ENCODE peak calls at places on chromosomes 16 and 17, in six cellular contexts. I, Y, V, C, J and P are unnamed samples.

GRCh38 chr16:65547799-65548446 is 426.1 kb upstream of the CDH11 start:
- DNase-seq in V (no peak), C (peak; percentile 74), Y (peak; percentile 97), I (no peak), J (peak; percentile 98), P (peak; percentile 100)

GRCh38 chr16:81917375-81917774 is 93.9 kb downstream of the SDR42E1 start:
- DNase-seq in I (no peak), V (no peak), C (no peak), Y (no peak), J (no peak), P (no peak)

GRCh38 chr17:76121932-76122383 is 18.4 kb upstream of the EXOC7 start:
- DNase-seq in J (peak; percentile 22), C (no peak), Y (no peak), I (no peak), V (peak; percentile 19), P (no peak)

GRCh38 chr17:29587591-29587990 is 1.9 kb downstream of the GIT1 start:
- DNase-seq in J (no peak), V (no peak), C (no peak), Y (no peak), I (no peak), P (no peak)

GRCh38 chr17:82324566-82325285 is 7.3 kb upstream of the CD7 start:
- DNase-seq in V (no peak), Y (no peak), C (no peak), I (peak; percentile 60), J (no peak), P (no peak)

GRCh38 chr16:77822656-77823055 is 34.3 kb downstream of the VAT1L start:
- DNase-seq in I (no peak), C (no peak), V (no peak), Y (no peak), J (no peak), P (no peak)

GRCh38 chr17:55335625-55336024 is 70.9 kb downstream of the HLF start:
- DNase-seq in I (no peak), J (no peak), Y (no peak), C (no peak), V (no peak), P (no peak)

GRCh38 chr17:59038734-59039133 is 67.9 kb downstream of the TRIM37 start:
- DNase-seq in V (no peak), I (no peak), Y (peak; percentile 89), J (peak; percentile 87), C (no peak), P (peak; percentile 49)

GRCh38 chr17:58377005-58377660 is 25.1 kb upstream of the SUPT4H1 start:
- DNase-seq in V (peak; percentile 80), C (no peak), J (no peak), I (peak; percentile 64), Y (no peak), P (no peak)

GRCh38 chr17:63822537-63822936 is 4.7 kb upstream of the PSMC5 start:
- DNase-seq in J (no peak), V (no peak), Y (no peak), I (no peak), C (no peak), P (no peak)

GRCh38 chr16:75550211-75550662 is 5.8 kb downstream of the TMEM231 start:
- DNase-seq in C (no peak), J (peak; percentile 43), V (peak; percentile 85), Y (peak; percentile 58), I (peak; percentile 72), P (peak; percentile 47)

GRCh38 chr16:31361201-31362110 is 6.5 kb downstream of the ITGAX start:
- DNase-seq in Y (no peak), V (no peak), J (no peak), I (no peak), C (no peak), P (no peak)

GRCh38 chr17:29390856-29391631 is 881 bp downstream of the TAOK1 start:
- DNase-seq in J (peak; percentile 51), V (peak; percentile 37), I (peak; percentile 25), Y (peak; percentile 49), C (no peak), P (no peak)

GRCh38 chr16:67016681-67017450 is 12.1 kb upstream of the CBFB start:
- DNase-seq in V (no peak), C (no peak), Y (no peak), I (no peak), J (no peak), P (no peak)

GRCh38 chr17:77875881-77876509 is 82.5 kb upstream of the TNRC6C start:
- DNase-seq in Y (no peak), V (no peak), J (no peak), I (no peak), C (no peak), P (peak; percentile 36)

GRCh38 chr17:78357177-78357586 is 2.7 kb downstream of the SOCS3 start:
- DNase-seq in C (no peak), I (no peak), Y (peak; percentile 75), J (peak; percentile 88), V (peak; percentile 36), P (peak; percentile 70)

GRCh38 chr16:50473375-50473945 is 74.7 kb upstream of the NKD1 start:
- DNase-seq in C (peak; percentile 9), I (no peak), Y (peak; percentile 27), J (no peak), V (no peak), P (peak; percentile 6)

GRCh38 chr17:58303981-58304734 is 23.4 kb upstream of the MPO start:
- DNase-seq in J (peak; percentile 52), V (peak; percentile 48), Y (peak; percentile 44), C (no peak), I (peak; percentile 51), P (no peak)

GRCh38 chr17:7929158-7930029 is at the start of gene KCNAB3:
- DNase-seq in Y (peak; percentile 73), J (peak; percentile 80), V (no peak), C (peak; percentile 39), I (peak; percentile 42), P (peak; percentile 60)
- H3K4me3 ChIP-seq in Y (peak within 1 kb of the TSS; percentile 54), J (peak within 1 kb of the TSS; percentile 45), V (no peak within 1 kb of the TSS), C (peak within 1 kb of the TSS; percentile 50), I (no peak within 1 kb of the TSS), P (peak within 1 kb of the TSS; percentile 49)

GRCh38 chr17:40312893-40313659 is 4.1 kb downstream of the RARA start:
- DNase-seq in I (no peak), V (no peak), C (no peak), J (no peak), Y (no peak), P (no peak)
- H3K4me3 ChIP-seq in I (no peak overlapping the region), V (no peak overlapping the region), C (no peak overlapping the region), J (no peak overlapping the region), Y (no peak overlapping the region), P (no peak overlapping the region)

DNA sequence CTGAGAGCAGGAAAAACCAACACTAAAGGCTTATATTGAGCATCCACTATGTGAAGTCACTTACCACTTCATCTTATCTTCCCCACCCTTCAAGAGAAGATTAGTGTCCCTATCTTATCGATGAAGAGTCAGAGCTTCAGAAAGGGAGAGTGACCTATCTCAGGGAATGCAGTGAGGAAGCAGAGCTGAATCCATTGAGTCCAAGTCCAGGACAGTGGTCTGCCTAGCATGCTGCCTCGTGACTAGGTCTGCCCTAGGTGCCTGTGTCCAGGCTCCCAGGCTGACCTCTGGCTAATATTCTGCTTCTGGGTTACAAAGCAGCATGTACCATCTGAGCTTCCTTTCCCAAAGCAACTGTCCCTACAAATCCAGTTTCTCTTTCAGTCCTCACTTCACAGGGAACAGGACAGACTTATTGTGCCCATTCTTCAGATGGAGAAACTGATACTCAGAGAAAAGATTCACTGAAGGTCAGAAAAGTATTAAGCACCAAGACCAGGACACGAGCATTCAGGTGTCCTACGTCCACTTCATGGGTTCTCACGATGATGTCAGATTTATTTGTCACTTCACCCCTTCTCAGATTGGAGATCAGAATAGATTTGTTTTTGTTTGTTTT is 13.3 kb upstream of the FZD2 start:
- DNase-seq in J (no peak), I (no peak), V (no peak), C (no peak), Y (no peak), P (no peak)
- H3K4me3 ChIP-seq in J (no peak overlapping the region), I (no peak overlapping the region), V (no peak overlapping the region), C (no peak overlapping the region), Y (no peak overlapping the region), P (peak overlapping the region; percentile 9)

GRCh38 chr17:42673266-42673884 is 3.4 kb downstream of the PLEKHH3 start:
- DNase-seq in J (no peak), Y (no peak), C (no peak), V (no peak), I (no peak), P (no peak)
- H3K4me3 ChIP-seq in J (peak overlapping the region; percentile 91), Y (peak overlapping the region; percentile 91), C (peak overlapping the region; percentile 63), V (no peak overlapping the region), I (no peak overlapping the region), P (no peak overlapping the region)

GRCh38 chr16:11561856-11562255 is 24.9 kb downstream of the LITAF start:
- DNase-seq in I (no peak), V (no peak), J (no peak), Y (no peak), C (no peak), P (no peak)
- H3K4me3 ChIP-seq in I (no peak overlapping the region), V (no peak overlapping the region), J (no peak overlapping the region), Y (no peak overlapping the region), C (no peak overlapping the region), P (no peak overlapping the region)

DNA sequence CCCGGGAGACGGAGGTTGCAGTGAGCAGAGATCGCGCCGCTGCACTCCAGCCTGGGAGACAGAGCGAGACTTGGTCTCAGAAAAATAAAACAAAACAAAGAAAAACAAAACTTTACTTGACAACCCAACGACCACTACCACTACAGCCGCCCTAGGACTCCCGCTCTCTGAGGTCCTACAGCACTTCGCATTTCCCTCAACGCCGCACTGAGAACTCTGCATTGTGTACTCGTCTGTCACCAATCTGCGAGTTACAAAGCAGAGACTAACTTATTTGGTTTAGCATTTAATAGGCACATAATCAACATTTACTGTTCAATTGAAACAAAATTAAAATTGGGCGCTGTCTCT is 479 bp upstream of the ZNF207 start:
- DNase-seq in C (no peak), V (peak; percentile 31), J (peak; percentile 32), I (peak; percentile 27), Y (peak; percentile 27), P (peak; percentile 9)
- H3K4me3 ChIP-seq in C (peak overlapping the region; percentile 61), V (peak overlapping the region; percentile 86), J (peak overlapping the region; percentile 76), I (peak overlapping the region; percentile 26), Y (peak overlapping the region; percentile 98), P (peak overlapping the region; percentile 89)